ENCODE peak calls at places on chromosomes 3 and 15, in six cellular contexts. E is NCI-H460; O is HT-29; M is naive thymus-derived CD4-positive, alpha-beta T cell; Z is right lobe of liver; S is GF-D8. J is an unnamed sample.

GRCh38 chr3:156812521-156813335 is 13.4 kb upstream of the LEKR1 start:
- DNase-seq in M (no peak), S (no peak), E (no peak), Z (no peak), O (peak), J (no peak)

GRCh38 chr3:124351430-124352142 is 359.7 kb upstream of the ROPN1 start:
- DNase-seq in S (no peak), Z (no peak), E (peak), M (no peak), O (peak), J (peak)

GRCh38 chr3:48423883-48424695 is 5.8 kb downstream of the PLXNB1 start:
- DNase-seq in E (no peak), O (no peak), Z (no peak), S (no peak), M (no peak), J (no peak)

GRCh38 chr15:51203797-51204196 is 109.1 kb upstream of the TNFAIP8L3 start:
- DNase-seq in M (no peak), E (no peak), O (no peak), S (no peak), Z (no peak), J (no peak)

GRCh38 chr3:18546632-18547031 is 121.5 kb upstream of the SATB1 start:
- DNase-seq in Z (no peak), M (no peak), E (no peak), S (no peak), O (no peak), J (no peak)

GRCh38 chr15:56868251-56868650 is 50.2 kb upstream of the TCF12 start:
- DNase-seq in O (no peak), S (no peak), E (no peak), Z (no peak), M (no peak), J (no peak)

GRCh38 chr3:133038731-133039398 is 674 bp downstream of the TMEM108 start:
- DNase-seq in E (no peak), S (no peak), O (no peak), M (no peak), Z (peak), J (peak)

GRCh38 chr15:79434361-79434760 is 2.2 kb downstream of the MINAR1 start:
- DNase-seq in O (no peak), M (no peak), S (no peak), E (no peak), Z (no peak), J (no peak)

GRCh38 chr3:53101956-53102355 is 28.3 kb downstream of the RFT1 start:
- DNase-seq in M (no peak), S (no peak), O (no peak), Z (no peak), E (no peak), J (no peak)

GRCh38 chr15:44584162-44584749 is 47.3 kb downstream of the EIF3J start:
- DNase-seq in M (peak), O (peak), E (peak), S (no peak), Z (no peak), J (peak)